ENCODE peak calls at places on chromosomes 6 and 20, in seven cellular contexts. Z, K, R, F, T, N and M are unnamed samples. For H3K9me3, the result is how much of the 10 kb centered on the place peaks cover.

GRCh38 chr20:6685181-6685582 is 82.3 kb upstream of the BMP2 start:
- DNase-seq in Z (no peak), K (no peak), R (no peak), F (no peak), T (no peak), N (no peak), M (no peak)

GRCh38 chr20:56411759-56412472 is at the start of gene CASS4:
- DNase-seq in Z (no peak), K (peak), R (peak), F (peak), T (no peak), N (no peak), M (peak)

GRCh38 chr6:41278699-41279405 is 7.6 kb downstream of the TREM1 start:
- DNase-seq in Z (peak), K (peak), R (no peak), F (peak), T (no peak), N (peak), M (peak)

GRCh38 chr6:150767585-150768164 is 97.8 kb upstream of the MTHFD1L start:
- DNase-seq in Z (no peak), K (no peak), R (no peak), F (no peak), T (no peak), N (no peak), M (no peak)

GRCh38 chr6:43246301-43247114 is 3.2 kb downstream of the TTBK1 start:
- DNase-seq in Z (peak), K (no peak), R (no peak), F (no peak), T (no peak), N (peak), M (peak)

GRCh38 chr6:124961784-124962611 is at the start of gene RNF217:
- DNase-seq in Z (peak), K (peak), R (no peak), F (no peak), T (no peak), N (peak), M (peak)

GRCh38 chr6:50655848-50656453 is 57.4 kb upstream of the TFAP2D start:
- DNase-seq in Z (no peak), K (peak), R (no peak), F (no peak), T (no peak), N (peak), M (peak)

GRCh38 chr6:52663120-52663934 is 7.6 kb upstream of the TMEM14A start:
- DNase-seq in Z (peak), K (peak), R (peak), F (peak), T (peak), N (peak), M (peak)

GRCh38 chr20:63635431-63636141 is 8.7 kb upstream of the GMEB2 start:
- DNase-seq in Z (no peak), K (no peak), R (no peak), F (peak), T (peak), N (no peak), M (peak)

GRCh38 chr6:77038801-77039200 is 424.5 kb downstream of the HTR1B start:
- DNase-seq in Z (no peak), K (peak), R (peak), F (no peak), T (no peak), N (no peak), M (no peak)

GRCh38 chr6:77040566-77041195 is 422.6 kb downstream of the HTR1B start:
- DNase-seq in Z (no peak), K (peak), R (no peak), F (no peak), T (no peak), N (no peak), M (no peak)

GRCh38 chr6:77034161-77034560 is 429.1 kb downstream of the HTR1B start:
- DNase-seq in Z (no peak), K (peak), R (peak), F (no peak), T (no peak), N (peak), M (no peak)

GRCh38 chr6:77037439-77037838 is 425.9 kb downstream of the HTR1B start:
- DNase-seq in Z (no peak), K (no peak), R (no peak), F (no peak), T (no peak), N (no peak), M (no peak)

DNA sequence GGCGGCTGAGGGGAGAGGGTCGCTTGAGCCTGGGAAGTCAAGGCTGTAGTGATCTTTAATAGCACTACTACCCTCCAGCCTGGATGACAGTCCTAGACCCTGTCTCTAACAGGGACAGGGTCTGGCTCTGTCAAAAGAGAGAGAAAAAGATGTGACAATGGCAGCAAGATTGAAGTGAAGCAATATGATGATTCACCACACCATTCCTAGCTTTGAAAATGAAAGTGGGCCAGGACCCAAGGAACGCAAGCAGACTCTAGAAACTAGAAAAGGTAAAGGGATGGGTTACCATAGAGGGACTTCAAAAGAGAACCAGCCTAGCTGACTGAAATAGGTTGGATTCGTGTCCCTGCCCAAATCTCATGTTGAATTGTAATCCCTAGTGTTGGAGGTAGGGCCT is 426.9 kb downstream of the HTR1B start:
- DNase-seq in Z (no peak), K (peak), R (no peak), F (no peak), T (no peak), N (no peak), M (no peak)
- H3K9me3 ChIP-seq in Z (under half), K (under half), R (under half), F (under half), T (under half), N (under half), M (under half)

DNA sequence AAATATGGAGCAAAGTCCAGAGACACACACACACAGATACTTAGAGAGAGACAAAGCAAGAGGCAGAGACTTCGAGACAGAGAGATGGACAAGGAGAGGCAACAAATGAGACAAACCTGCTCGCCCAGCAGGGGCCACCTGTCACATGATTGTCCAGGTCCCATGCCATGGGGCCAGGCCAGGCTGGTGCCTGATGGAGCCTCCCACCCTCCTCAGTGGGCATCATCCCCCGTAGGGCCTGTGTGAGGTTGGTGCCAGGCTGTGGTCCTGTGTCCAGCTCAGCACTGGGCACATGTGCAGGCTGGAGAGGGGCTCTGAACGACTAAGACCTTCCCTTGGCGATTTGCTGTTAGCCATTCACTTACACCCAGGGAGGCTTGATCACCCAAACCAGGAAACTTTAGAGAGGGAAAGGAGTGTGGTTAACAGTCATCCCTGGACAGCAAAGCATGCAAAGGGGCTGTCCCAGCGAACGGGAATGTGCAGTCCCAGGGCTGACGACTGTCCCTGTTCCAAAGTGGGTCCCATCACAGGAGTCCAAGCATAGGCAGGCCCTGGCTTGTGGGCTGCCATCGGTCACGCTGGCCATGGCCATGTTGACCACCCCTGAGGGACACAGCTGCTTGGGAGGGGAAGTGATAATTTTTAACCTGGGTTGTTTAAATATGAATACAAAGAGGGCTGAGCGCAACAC is 38.4 kb upstream of the PHACTR3 start:
- DNase-seq in Z (no peak), K (no peak), R (no peak), F (no peak), T (no peak), N (no peak), M (no peak)
- H3K9me3 ChIP-seq in Z (under half), K (under half), R (under half), F (under half), T (under half), N (under half), M (under half)

GRCh38 chr6:334536-334935 is 42.2 kb downstream of the DUSP22 start:
- DNase-seq in Z (no peak), K (no peak), R (no peak), F (no peak), T (no peak), N (no peak), M (no peak)
- H3K9me3 ChIP-seq in Z (under half), K (under half), R (under half), F (under half), T (under half), N (under half), M (under half)

GRCh38 chr20:39777610-39778009 is 815.5 kb downstream of the DHX35 start:
- DNase-seq in Z (no peak), K (no peak), R (no peak), F (no peak), T (no peak), N (no peak), M (no peak)
- H3K9me3 ChIP-seq in Z (under half), K (under half), R (under half), F (under half), T (under half), N (under half), M (under half)

GRCh38 chr6:130945401-130945919 is 117.6 kb downstream of the EPB41L2 start:
- DNase-seq in Z (no peak), K (peak), R (no peak), F (no peak), T (no peak), N (no peak), M (no peak)
- H3K9me3 ChIP-seq in Z (under half), K (under half), R (under half), F (under half), T (under half), N (under half), M (under half)

GRCh38 chr6:148657053-148657452 is 89.8 kb upstream of the UST start:
- DNase-seq in Z (no peak), K (peak), R (peak), F (no peak), T (no peak), N (no peak), M (no peak)

GRCh38 chr6:148650941-148651540 is 95.8 kb upstream of the UST start:
- DNase-seq in Z (no peak), K (no peak), R (no peak), F (no peak), T (no peak), N (no peak), M (no peak)

GRCh38 chr6:148649454-148649963 is 97.3 kb upstream of the UST start:
- DNase-seq in Z (no peak), K (no peak), R (no peak), F (no peak), T (no peak), N (no peak), M (no peak)

GRCh38 chr6:148648754-148649453 is 97.9 kb upstream of the UST start:
- DNase-seq in Z (no peak), K (no peak), R (no peak), F (no peak), T (no peak), N (no peak), M (no peak)

GRCh38 chr6:148653138-148653776 is 93.6 kb upstream of the UST start:
- DNase-seq in Z (no peak), K (no peak), R (no peak), F (no peak), T (no peak), N (peak), M (no peak)
- H3K9me3 ChIP-seq in Z (under half), K (under half), R (under half), F (under half), T (under half), N (under half), M (under half)